ENCODE peak calls at places on chromosomes 12 and 14, in four cellular contexts. One of them, this sample, is unnamed.

GRCh38 chr12:131860472-131861260 is 32.5 kb downstream of the MMP17 start:
- DNase-seq in IMR-90: peak; percentile 57
- DNase-seq in H9: peak; percentile 85
- DNase-seq in neuronal stem cell: peak; percentile 21
- DNase-seq in this sample: peak; percentile 78

GRCh38 chr14:73714656-73715081 is 485 bp upstream of the PNMA1 start:
- DNase-seq in IMR-90: peak; percentile 42
- DNase-seq in H9: no peak
- DNase-seq in neuronal stem cell: no peak
- DNase-seq in this sample: no peak

GRCh38 chr14:76829016-76829365 is 2.8 kb downstream of the LRRC74A start:
- DNase-seq in IMR-90: no peak
- DNase-seq in H9: no peak
- DNase-seq in neuronal stem cell: no peak
- DNase-seq in this sample: peak; percentile 47

GRCh38 chr12:13238204-13238603 is 41.7 kb downstream of the EMP1 start:
- DNase-seq in IMR-90: no peak
- DNase-seq in H9: no peak
- DNase-seq in neuronal stem cell: no peak
- DNase-seq in this sample: no peak

GRCh38 chr12:130606245-130606644 is 109.9 kb downstream of the RIMBP2 start:
- DNase-seq in IMR-90: no peak
- DNase-seq in H9: no peak
- DNase-seq in neuronal stem cell: no peak
- DNase-seq in this sample: no peak

GRCh38 chr12:67794151-67794550 is 145.6 kb downstream of the DYRK2 start:
- DNase-seq in IMR-90: peak; percentile 84
- DNase-seq in H9: no peak
- DNase-seq in neuronal stem cell: no peak
- DNase-seq in this sample: no peak

GRCh38 chr14:92649934-92650545 is 98.4 kb downstream of the LGMN start:
- DNase-seq in IMR-90: peak; percentile 92
- DNase-seq in H9: no peak
- DNase-seq in neuronal stem cell: no peak
- DNase-seq in this sample: no peak

GRCh38 chr12:12807970-12808702 is 5.0 kb upstream of the DDX47 start:
- DNase-seq in IMR-90: peak; percentile 71
- DNase-seq in H9: no peak
- DNase-seq in neuronal stem cell: no peak
- DNase-seq in this sample: no peak

GRCh38 chr12:123807670-123808069 is 45.6 kb downstream of the DNAH10 start:
- DNase-seq in IMR-90: no peak
- DNase-seq in H9: no peak
- DNase-seq in neuronal stem cell: no peak
- DNase-seq in this sample: peak; percentile 18

GRCh38 chr14:58749066-58749669 is 111.4 kb downstream of the DACT1 start:
- DNase-seq in IMR-90: peak; percentile 98
- DNase-seq in H9: no peak
- DNase-seq in neuronal stem cell: no peak
- DNase-seq in this sample: no peak

GRCh38 chr14:105193916-105194782 is 13.0 kb upstream of the NUDT14 start:
- DNase-seq in IMR-90: peak; percentile 11
- DNase-seq in H9: no peak
- DNase-seq in neuronal stem cell: no peak
- DNase-seq in this sample: no peak
- H3K23ac ChIP-seq in IMR-90: no peak overlapping the region
- H3K23ac ChIP-seq in H9: no peak overlapping the region
- H3K23ac ChIP-seq in neuronal stem cell: peak overlapping the region; percentile 1
- H3K23ac ChIP-seq in this sample: no peak overlapping the region

GRCh38 chr14:55207832-55208231 is 16.4 kb upstream of the DLGAP5 start:
- DNase-seq in IMR-90: no peak
- DNase-seq in H9: no peak
- DNase-seq in neuronal stem cell: no peak
- DNase-seq in this sample: no peak

DNA sequence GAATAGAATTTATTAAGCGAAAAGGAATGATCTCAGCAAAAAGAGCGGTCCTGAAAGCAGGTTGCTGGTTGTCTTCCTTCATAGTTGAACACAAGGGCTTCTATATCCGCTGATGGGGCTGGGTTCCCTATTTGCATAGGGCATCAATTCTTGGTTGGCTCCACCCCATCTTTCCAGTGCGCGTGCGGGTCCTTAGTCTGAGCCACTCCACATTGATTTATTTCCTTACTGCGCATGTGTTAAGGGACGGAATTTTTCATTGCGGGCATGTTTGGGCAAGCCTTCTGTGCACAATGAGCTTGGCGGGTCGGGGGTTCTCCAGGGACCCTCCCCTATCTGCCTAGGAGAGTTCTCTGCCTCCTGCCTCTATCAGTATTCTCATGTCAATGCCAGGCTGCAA is 21.2 kb upstream of the DLGAP5 start:
- DNase-seq in IMR-90: no peak
- DNase-seq in H9: peak; percentile 33
- DNase-seq in neuronal stem cell: no peak
- DNase-seq in this sample: no peak
- H2AK5ac ChIP-seq in IMR-90: no peak overlapping the region
- H2AK5ac ChIP-seq in H9: no peak overlapping the region
- H2AK5ac ChIP-seq in neuronal stem cell: no peak overlapping the region
- H2AK5ac ChIP-seq in this sample: no peak overlapping the region

GRCh38 chr12:29795715-29796114 is 12.0 kb upstream of the TMTC1 start:
- DNase-seq in IMR-90: no peak
- DNase-seq in H9: no peak
- DNase-seq in neuronal stem cell: no peak
- DNase-seq in this sample: peak; percentile 77

GRCh38 chr12:29792853-29793252 is 9.1 kb upstream of the TMTC1 start:
- DNase-seq in IMR-90: no peak
- DNase-seq in H9: no peak
- DNase-seq in neuronal stem cell: no peak
- DNase-seq in this sample: no peak

GRCh38 chr12:29794869-29795268 is 11.1 kb upstream of the TMTC1 start:
- DNase-seq in IMR-90: no peak
- DNase-seq in H9: no peak
- DNase-seq in neuronal stem cell: no peak
- DNase-seq in this sample: no peak

GRCh38 chr12:29796823-29797263 is 13.1 kb upstream of the TMTC1 start:
- DNase-seq in IMR-90: peak; percentile 97
- DNase-seq in H9: no peak
- DNase-seq in neuronal stem cell: no peak
- DNase-seq in this sample: peak; percentile 73

GRCh38 chr12:29792132-29792531 is 8.4 kb upstream of the TMTC1 start:
- DNase-seq in IMR-90: no peak
- DNase-seq in H9: no peak
- DNase-seq in neuronal stem cell: no peak
- DNase-seq in this sample: no peak
- H3K23ac ChIP-seq in IMR-90: no peak overlapping the region
- H3K23ac ChIP-seq in H9: no peak overlapping the region
- H3K23ac ChIP-seq in neuronal stem cell: no peak overlapping the region
- H3K23ac ChIP-seq in this sample: no peak overlapping the region

GRCh38 chr14:68684466-68685418 is 108.1 kb downstream of the ZFP36L1 start:
- DNase-seq in IMR-90: no peak
- DNase-seq in H9: no peak
- DNase-seq in neuronal stem cell: no peak
- DNase-seq in this sample: no peak
- H2AK5ac ChIP-seq in IMR-90: peak overlapping the region; percentile 99
- H2AK5ac ChIP-seq in H9: no peak overlapping the region
- H2AK5ac ChIP-seq in neuronal stem cell: peak overlapping the region; percentile 48
- H2AK5ac ChIP-seq in this sample: no peak overlapping the region

DNA sequence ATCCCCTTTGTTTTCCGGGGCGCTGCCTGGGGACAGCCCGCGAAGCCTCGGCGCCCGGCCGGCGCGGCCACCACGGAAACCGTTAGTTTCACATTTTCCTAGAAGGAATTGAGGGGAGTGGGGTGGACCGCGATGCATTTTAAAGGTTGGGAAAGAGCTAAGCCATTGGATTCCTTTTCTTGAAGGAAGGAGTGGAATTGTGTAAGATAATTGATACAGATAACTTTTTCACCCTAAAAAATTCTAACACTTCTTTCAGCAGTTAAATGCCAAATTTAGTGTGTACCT is 137.1 kb downstream of the MON2 start:
- DNase-seq in IMR-90: no peak
- DNase-seq in H9: no peak
- DNase-seq in neuronal stem cell: no peak
- DNase-seq in this sample: no peak
- H3K23ac ChIP-seq in IMR-90: peak overlapping the region; percentile 99
- H3K23ac ChIP-seq in H9: no peak overlapping the region
- H3K23ac ChIP-seq in neuronal stem cell: peak overlapping the region; percentile 100
- H3K23ac ChIP-seq in this sample: peak overlapping the region; percentile 86